ENCODE peak calls at places on chromosomes 12 and 14, in ten cellular contexts. L is lower leg skin, F is NCI-H748 treated with DMSO at 0.1 percent for 48 hours, M is sciatic nerve, J is HCT116, B is midbrain, U is T47D, K is NCI-H510A treated with DMSO at 0.1 percent for 48 hours, C is endothelial cell, Z is hypothalamus. T is an unnamed sample.

GRCh38 chr12:120085920-120086319 is 30.6 kb downstream of the RAB35 start:
- DNase-seq in K (no peak), U (no peak), L (no peak), M (no peak), C (no peak), Z (no peak), F (no peak), B (no peak), J (no peak), T (no peak)

GRCh38 chr14:68823434-68824206 is 30.8 kb upstream of the ZFP36L1 start:
- DNase-seq in B (no peak), M (no peak), F (no peak), U (no peak), K (no peak), C (no peak), J (no peak), L (no peak), Z (no peak), T (no peak)

GRCh38 chr14:69501362-69501964 is 16.9 kb downstream of the PLEKHD1 start:
- DNase-seq in C (no peak), L (no peak), J (no peak), Z (peak), F (no peak), U (no peak), K (no peak), M (no peak), B (peak), T (peak)

GRCh38 chr14:88683119-88683518 is 109.6 kb downstream of the EML5 start:
- DNase-seq in L (no peak), U (no peak), Z (no peak), J (no peak), K (no peak), C (no peak), F (no peak), M (no peak), B (no peak), T (no peak)

GRCh38 chr12:130633771-130634170 is 82.3 kb downstream of the RIMBP2 start:
- DNase-seq in C (no peak), L (no peak), U (peak), Z (peak), K (peak), J (no peak), B (peak), M (no peak), F (peak), T (peak)

GRCh38 chr14:71212093-71212492 is 304.8 kb downstream of the PCNX1 start:
- DNase-seq in K (no peak), J (no peak), M (no peak), F (no peak), B (no peak), Z (no peak), L (no peak), U (no peak), C (no peak), T (no peak)

GRCh38 chr14:77979666-77980351 is 179.9 kb downstream of the ADCK1 start:
- DNase-seq in K (no peak), Z (no peak), F (no peak), B (peak), M (no peak), C (peak), U (no peak), J (no peak), L (no peak), T (peak)

GRCh38 chr12:76032043-76032981 is 736 bp upstream of the PHLDA1 start:
- DNase-seq in F (no peak), U (peak), L (peak), Z (peak), C (peak), J (no peak), K (no peak), M (peak), B (peak), T (no peak)

GRCh38 chr12:131249291-131250027 is 295.8 kb downstream of the ADGRD1 start:
- DNase-seq in C (no peak), L (no peak), K (no peak), U (no peak), B (no peak), F (no peak), J (no peak), M (no peak), Z (no peak), T (no peak)

GRCh38 chr12:76957306-76957705 is 78.5 kb upstream of the CSRP2 start:
- DNase-seq in M (no peak), K (no peak), J (no peak), C (no peak), L (no peak), F (no peak), U (no peak), B (no peak), Z (no peak), T (no peak)

T was measured in NCI-H1436.